ENCODE peak calls at places on chromosomes 5 and 9, in eight cellular contexts. M is foreskin fibroblast, C is cardiac fibroblast, V is fibroblast of pulmonary artery, J is IMR-90, P is cardiac muscle cell, E is left ventricle myocardium inferior, A is psoas muscle. G is an unnamed sample.

GRCh38 chr9:1980387-1980786 is 34.8 kb upstream of the SMARCA2 start:
- DNase-seq in V (no peak), P (no peak), A (no peak), J (no peak), E (no peak), M (no peak), C (no peak), G (no peak)

GRCh38 chr9:1804128-1804865 is 210.8 kb upstream of the SMARCA2 start:
- DNase-seq in A (no peak), E (no peak), M (no peak), P (no peak), J (no peak), V (no peak), C (no peak), G (no peak)

GRCh38 chr5:79771387-79771786 is 81.8 kb downstream of the CMYA5 start:
- DNase-seq in A (no peak), V (peak; percentile 5), C (no peak), J (peak; percentile 29), M (peak; percentile 71), P (no peak), E (no peak), G (peak; percentile 15)

GRCh38 chr5:102554092-102554491 is 55.3 kb upstream of the SLCO6A1 start:
- DNase-seq in P (no peak), C (no peak), A (no peak), M (no peak), V (no peak), J (no peak), E (no peak), G (no peak)

GRCh38 chr5:125455041-125455440 is 708.6 kb upstream of the ZNF608 start:
- DNase-seq in P (peak; percentile 38), V (peak; percentile 38), J (peak; percentile 53), C (peak; percentile 33), E (no peak), M (no peak), A (no peak), G (no peak)

GRCh38 chr5:41637869-41638268 is 127.5 kb upstream of the PLCXD3 start:
- DNase-seq in C (no peak), V (no peak), A (no peak), M (no peak), P (no peak), E (no peak), J (no peak), G (no peak)

GRCh38 chr9:98796364-98797101 is at the start of gene ANKS6:
- DNase-seq in C (peak; percentile 78), J (peak; percentile 65), A (peak; percentile 87), M (peak; percentile 71), E (peak; percentile 81), P (peak; percentile 83), V (peak; percentile 72), G (peak; percentile 79)

GRCh38 chr5:112917453-112918005 is 4.5 kb downstream of the REEP5 start:
- DNase-seq in V (peak; percentile 7), A (no peak), E (no peak), M (no peak), J (peak; percentile 49), C (no peak), P (peak; percentile 23), G (peak; percentile 14)

GRCh38 chr5:167578977-167579700 is 712.3 kb upstream of the WWC1 start:
- DNase-seq in A (no peak), M (no peak), P (peak; percentile 54), V (peak; percentile 45), J (peak; percentile 59), C (peak; percentile 47), E (no peak), G (peak; percentile 91)

GRCh38 chr5:160071521-160072299 is 47.5 kb downstream of the PWWP2A start:
- DNase-seq in A (no peak), P (peak; percentile 80), J (no peak), M (peak; percentile 10), C (peak; percentile 76), V (peak; percentile 80), E (peak; percentile 25), G (no peak)

GRCh38 chr9:126317513-126317912 is 9.1 kb upstream of the MVB12B start:
- DNase-seq in A (no peak), C (no peak), J (peak; percentile 25), V (no peak), E (no peak), M (no peak), P (no peak), G (peak; percentile 13)

GRCh38 chr9:107425110-107426025 is 64.2 kb downstream of the KLF4 start:
- DNase-seq in C (peak; percentile 92), A (peak; percentile 87), V (peak; percentile 76), E (peak; percentile 82), J (peak; percentile 19), P (peak; percentile 89), M (peak; percentile 42), G (peak; percentile 90)

GRCh38 chr5:96322865-96323264 is 110.2 kb downstream of the PCSK1 start:
- DNase-seq in A (no peak), E (no peak), J (no peak), M (no peak), V (no peak), P (no peak), C (no peak), G (no peak)
- H3K4me3 ChIP-seq in A (no peak overlapping the region), E (no peak overlapping the region), J (no peak overlapping the region), M (no peak overlapping the region), V (no peak overlapping the region), P (no peak overlapping the region), C (no peak overlapping the region), G (no peak overlapping the region)

GRCh38 chr5:22560115-22560514 is 293.0 kb downstream of the CDH12 start:
- DNase-seq in A (no peak), P (peak; percentile 88), V (peak; percentile 94), E (no peak), J (peak; percentile 97), M (peak; percentile 3), C (peak; percentile 78), G (peak; percentile 77)
- H3K4me3 ChIP-seq in A (no peak overlapping the region), P (no peak overlapping the region), V (no peak overlapping the region), E (no peak overlapping the region), J (no peak overlapping the region), M (no peak overlapping the region), C (no peak overlapping the region), G (no peak overlapping the region)

GRCh38 chr5:139014726-139015125 is 139.6 kb upstream of the LRRTM2 start:
- DNase-seq in V (peak; percentile 80), C (peak; percentile 63), A (no peak), E (no peak), M (peak; percentile 72), P (peak; percentile 73), J (peak; percentile 92), G (peak; percentile 88)
- H3K4me3 ChIP-seq in V (no peak overlapping the region), C (no peak overlapping the region), A (no peak overlapping the region), E (no peak overlapping the region), M (no peak overlapping the region), P (no peak overlapping the region), J (no peak overlapping the region), G (no peak overlapping the region)

DNA sequence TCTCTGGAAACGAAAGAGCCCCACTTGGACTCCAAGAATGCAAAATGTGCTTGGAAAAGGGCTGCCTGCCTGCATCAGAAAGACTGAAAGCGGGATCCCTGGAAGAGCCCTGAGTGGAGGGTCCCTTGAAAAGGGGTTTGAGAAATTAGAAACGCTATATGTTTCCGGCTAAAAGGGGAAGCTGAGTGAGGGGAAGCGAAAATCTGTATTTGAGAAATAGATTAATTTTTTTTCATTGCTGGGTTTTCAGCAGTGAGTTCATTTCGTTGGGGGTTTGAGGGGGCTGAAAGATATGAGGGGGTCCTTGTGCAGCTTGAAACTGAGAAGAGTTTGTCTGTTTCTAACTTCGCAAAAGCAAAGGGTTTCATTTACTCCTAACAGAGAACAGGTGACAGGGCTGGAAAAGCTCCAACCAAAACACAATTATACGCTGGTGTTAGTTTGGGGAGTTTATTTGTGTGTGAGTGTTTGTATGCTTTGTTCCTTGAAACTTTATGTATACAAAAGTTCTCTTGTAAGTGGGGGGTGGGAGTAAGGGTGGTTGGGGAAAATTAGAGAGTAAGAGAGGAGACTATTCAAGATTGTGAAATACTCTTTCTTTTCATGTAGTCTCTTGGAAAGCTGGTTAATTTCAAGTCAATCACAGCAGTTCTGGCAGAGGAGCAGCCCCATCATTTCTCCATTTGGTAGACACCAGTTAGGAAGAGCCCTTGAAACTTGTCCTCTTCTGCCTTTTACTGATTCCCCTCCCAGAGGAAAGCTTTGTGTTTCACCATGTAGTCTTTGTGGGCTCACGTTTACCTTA is 767 bp downstream of the TNFAIP8 start:
- DNase-seq in A (no peak), V (no peak), E (no peak), P (peak; percentile 33), M (no peak), J (no peak), C (peak; percentile 34), G (peak; percentile 37)
- H3K4me3 ChIP-seq in A (peak overlapping the region; percentile 64), V (peak overlapping the region; percentile 68), E (peak overlapping the region; percentile 74), P (peak overlapping the region; percentile 56), M (peak overlapping the region; percentile 82), J (peak overlapping the region; percentile 74), C (peak overlapping the region; percentile 64), G (peak overlapping the region; percentile 65)

GRCh38 chr9:37350486-37351190 is 71.9 kb upstream of the GRHPR start:
- DNase-seq in V (peak; percentile 13), C (no peak), A (no peak), E (no peak), J (peak; percentile 78), M (no peak), P (peak; percentile 23), G (peak; percentile 33)

GRCh38 chr9:37353791-37354190 is 68.7 kb upstream of the GRHPR start:
- DNase-seq in C (no peak), V (no peak), A (no peak), M (no peak), J (peak; percentile 55), E (no peak), P (peak; percentile 36), G (no peak)

GRCh38 chr9:37343724-37344123 is 78.8 kb upstream of the GRHPR start:
- DNase-seq in P (no peak), V (no peak), M (no peak), J (no peak), C (no peak), A (no peak), E (no peak), G (no peak)

GRCh38 chr9:37345038-37345437 is 77.5 kb upstream of the GRHPR start:
- DNase-seq in M (no peak), E (no peak), P (no peak), C (no peak), A (no peak), J (no peak), V (no peak), G (no peak)

DNA sequence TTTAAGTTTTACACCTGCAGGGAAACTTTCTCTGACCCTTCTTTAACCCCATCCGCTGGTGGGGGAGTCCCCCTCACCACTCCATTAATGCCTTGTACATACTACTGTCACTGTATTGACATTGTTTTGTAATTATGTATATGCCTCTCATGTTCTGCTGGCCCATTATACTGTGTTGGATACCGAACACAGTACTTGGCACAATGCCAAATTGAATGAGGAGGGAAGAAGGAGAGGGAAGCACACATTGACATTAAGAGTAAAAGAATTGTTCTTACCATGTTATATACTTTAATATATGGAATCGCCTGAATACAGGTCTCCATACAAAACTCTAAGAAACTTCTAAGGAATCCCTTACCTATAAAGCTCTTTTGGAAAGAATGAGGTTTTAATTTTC is 73.6 kb upstream of the GRHPR start:
- DNase-seq in E (no peak), J (no peak), M (no peak), V (no peak), A (no peak), C (no peak), P (no peak), G (no peak)
- H3K4me3 ChIP-seq in E (no peak overlapping the region), J (no peak overlapping the region), M (no peak overlapping the region), V (no peak overlapping the region), A (no peak overlapping the region), C (no peak overlapping the region), P (no peak overlapping the region), G (no peak overlapping the region)

DNA sequence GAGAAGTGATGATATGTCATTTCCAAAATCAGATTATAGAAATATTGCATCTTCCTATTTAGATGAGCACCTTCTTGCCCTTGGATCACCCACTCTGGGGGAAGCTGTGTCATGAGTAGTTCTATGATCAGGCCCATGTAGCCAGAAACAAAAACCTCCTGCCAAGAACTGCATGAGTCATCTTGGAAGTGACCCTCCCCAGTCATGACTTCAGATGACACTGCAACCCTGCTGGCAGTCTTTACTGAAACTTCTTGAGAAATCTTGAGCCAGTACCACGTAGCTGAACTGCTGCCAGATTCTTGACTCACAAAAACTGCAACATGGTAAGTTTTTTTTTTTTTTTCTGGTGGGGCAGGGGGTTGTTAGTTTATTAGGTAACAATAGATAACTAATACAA is 439.6 kb upstream of the PTGER4 start:
- DNase-seq in J (peak; percentile 43), A (no peak), M (peak; percentile 59), P (no peak), C (peak; percentile 12), V (peak; percentile 24), E (no peak), G (peak; percentile 58)
- H3K4me3 ChIP-seq in J (no peak overlapping the region), A (no peak overlapping the region), M (no peak overlapping the region), P (no peak overlapping the region), C (no peak overlapping the region), V (no peak overlapping the region), E (no peak overlapping the region), G (no peak overlapping the region)